ENCODE peak calls at places on chromosome 4, in ten cellular contexts. One of them, this sample, is unnamed.

GRCh38 chr4:47816748-47817147 is 21.1 kb downstream of the CORIN start:
- DNase-seq in bronchial epithelial cell: no peak
- DNase-seq in A549: no peak
- DNase-seq in mesothelial cell of epicardium: no peak
- DNase-seq in H9: no peak
- DNase-seq in epithelial cell of esophagus: no peak
- DNase-seq in LNCaP clone FGC: no peak
- DNase-seq in cardiac muscle cell: no peak
- DNase-seq in cardiac fibroblast: no peak
- DNase-seq in GM23338: no peak
- DNase-seq in this sample: no peak

GRCh38 chr4:31100551-31100950 is 380.4 kb downstream of the PCDH7 start:
- DNase-seq in A549: no peak
- DNase-seq in LNCaP clone FGC: no peak
- DNase-seq in cardiac muscle cell: no peak
- DNase-seq in cardiac fibroblast: peak
- DNase-seq in GM23338: no peak
- DNase-seq in H9: no peak
- DNase-seq in bronchial epithelial cell: no peak
- DNase-seq in mesothelial cell of epicardium: no peak
- DNase-seq in epithelial cell of esophagus: no peak
- DNase-seq in this sample: no peak

GRCh38 chr4:2058264-2059033 is 678 bp upstream of the NAT8L start:
- DNase-seq in epithelial cell of esophagus: no peak
- DNase-seq in H9: peak
- DNase-seq in bronchial epithelial cell: no peak
- DNase-seq in LNCaP clone FGC: no peak
- DNase-seq in A549: no peak
- DNase-seq in GM23338: peak
- DNase-seq in cardiac fibroblast: no peak
- DNase-seq in cardiac muscle cell: no peak
- DNase-seq in mesothelial cell of epicardium: no peak
- DNase-seq in this sample: no peak

GRCh38 chr4:26978387-26979071 is 117.9 kb downstream of the STIM2 start:
- DNase-seq in H9: no peak
- DNase-seq in mesothelial cell of epicardium: no peak
- DNase-seq in LNCaP clone FGC: no peak
- DNase-seq in cardiac muscle cell: peak
- DNase-seq in epithelial cell of esophagus: no peak
- DNase-seq in A549: no peak
- DNase-seq in cardiac fibroblast: peak
- DNase-seq in bronchial epithelial cell: no peak
- DNase-seq in GM23338: no peak
- DNase-seq in this sample: no peak

GRCh38 chr4:2535386-2536192 is 858 bp upstream of the FAM193A start:
- DNase-seq in mesothelial cell of epicardium: peak
- DNase-seq in A549: peak
- DNase-seq in bronchial epithelial cell: no peak
- DNase-seq in H9: peak
- DNase-seq in epithelial cell of esophagus: peak
- DNase-seq in GM23338: peak
- DNase-seq in LNCaP clone FGC: no peak
- DNase-seq in cardiac muscle cell: peak
- DNase-seq in cardiac fibroblast: peak
- DNase-seq in this sample: peak

GRCh38 chr4:157291071-157291470 is 70.5 kb downstream of the GRIA2 start:
- DNase-seq in GM23338: peak
- DNase-seq in H9: no peak
- DNase-seq in A549: no peak
- DNase-seq in cardiac muscle cell: peak
- DNase-seq in epithelial cell of esophagus: no peak
- DNase-seq in LNCaP clone FGC: no peak
- DNase-seq in bronchial epithelial cell: no peak
- DNase-seq in mesothelial cell of epicardium: no peak
- DNase-seq in cardiac fibroblast: peak
- DNase-seq in this sample: no peak

GRCh38 chr4:114311745-114312144 is 286.9 kb upstream of the UGT8 start:
- DNase-seq in GM23338: peak
- DNase-seq in bronchial epithelial cell: no peak
- DNase-seq in A549: no peak
- DNase-seq in mesothelial cell of epicardium: no peak
- DNase-seq in epithelial cell of esophagus: no peak
- DNase-seq in cardiac fibroblast: no peak
- DNase-seq in cardiac muscle cell: no peak
- DNase-seq in H9: no peak
- DNase-seq in LNCaP clone FGC: no peak
- DNase-seq in this sample: no peak

GRCh38 chr4:43048570-43048969 is 156.1 kb downstream of the GRXCR1 start:
- DNase-seq in LNCaP clone FGC: no peak
- DNase-seq in bronchial epithelial cell: peak
- DNase-seq in mesothelial cell of epicardium: no peak
- DNase-seq in cardiac fibroblast: no peak
- DNase-seq in cardiac muscle cell: no peak
- DNase-seq in GM23338: peak
- DNase-seq in H9: no peak
- DNase-seq in epithelial cell of esophagus: peak
- DNase-seq in A549: no peak
- DNase-seq in this sample: no peak

GRCh38 chr4:24195976-24196736 is 306.3 kb upstream of the PPARGC1A start:
- DNase-seq in epithelial cell of esophagus: no peak
- DNase-seq in A549: no peak
- DNase-seq in cardiac muscle cell: no peak
- DNase-seq in LNCaP clone FGC: no peak
- DNase-seq in cardiac fibroblast: no peak
- DNase-seq in mesothelial cell of epicardium: no peak
- DNase-seq in H9: no peak
- DNase-seq in GM23338: peak
- DNase-seq in bronchial epithelial cell: no peak
- DNase-seq in this sample: no peak

GRCh38 chr4:83328486-83328885 is 6.2 kb downstream of the HPSE start:
- DNase-seq in A549: peak
- DNase-seq in mesothelial cell of epicardium: no peak
- DNase-seq in H9: peak
- DNase-seq in cardiac fibroblast: no peak
- DNase-seq in epithelial cell of esophagus: peak
- DNase-seq in bronchial epithelial cell: no peak
- DNase-seq in LNCaP clone FGC: no peak
- DNase-seq in cardiac muscle cell: peak
- DNase-seq in GM23338: peak
- DNase-seq in this sample: no peak

GRCh38 chr4:2059726-2060577 is 825 bp downstream of the NAT8L start:
- DNase-seq in GM23338: peak
- DNase-seq in A549: no peak
- DNase-seq in epithelial cell of esophagus: peak
- DNase-seq in H9: no peak
- DNase-seq in LNCaP clone FGC: no peak
- DNase-seq in mesothelial cell of epicardium: no peak
- DNase-seq in cardiac muscle cell: no peak
- DNase-seq in bronchial epithelial cell: no peak
- DNase-seq in cardiac fibroblast: no peak
- DNase-seq in this sample: no peak

GRCh38 chr4:87977521-87978278 is 2.2 kb downstream of the SPP1 start:
- DNase-seq in cardiac fibroblast: no peak
- DNase-seq in epithelial cell of esophagus: no peak
- DNase-seq in A549: no peak
- DNase-seq in GM23338: no peak
- DNase-seq in cardiac muscle cell: no peak
- DNase-seq in LNCaP clone FGC: no peak
- DNase-seq in mesothelial cell of epicardium: no peak
- DNase-seq in bronchial epithelial cell: no peak
- DNase-seq in H9: no peak
- DNase-seq in this sample: no peak

GRCh38 chr4:109303141-109303499 is 662 bp upstream of the COL25A1 start:
- DNase-seq in GM23338: no peak
- DNase-seq in bronchial epithelial cell: peak
- DNase-seq in H9: no peak
- DNase-seq in cardiac muscle cell: peak
- DNase-seq in LNCaP clone FGC: no peak
- DNase-seq in mesothelial cell of epicardium: no peak
- DNase-seq in cardiac fibroblast: peak
- DNase-seq in A549: no peak
- DNase-seq in epithelial cell of esophagus: peak
- DNase-seq in this sample: no peak

GRCh38 chr4:997375-998071 is 4.3 kb upstream of the SLC26A1 start:
- DNase-seq in H9: no peak
- DNase-seq in cardiac fibroblast: no peak
- DNase-seq in mesothelial cell of epicardium: no peak
- DNase-seq in bronchial epithelial cell: no peak
- DNase-seq in cardiac muscle cell: no peak
- DNase-seq in epithelial cell of esophagus: no peak
- DNase-seq in GM23338: peak
- DNase-seq in LNCaP clone FGC: no peak
- DNase-seq in A549: no peak
- DNase-seq in this sample: peak

GRCh38 chr4:54942735-54943134 is 182.7 kb downstream of the KDR start:
- DNase-seq in A549: no peak
- DNase-seq in cardiac muscle cell: no peak
- DNase-seq in bronchial epithelial cell: no peak
- DNase-seq in epithelial cell of esophagus: no peak
- DNase-seq in mesothelial cell of epicardium: no peak
- DNase-seq in LNCaP clone FGC: no peak
- DNase-seq in H9: no peak
- DNase-seq in cardiac fibroblast: no peak
- DNase-seq in GM23338: no peak
- DNase-seq in this sample: no peak

DNA sequence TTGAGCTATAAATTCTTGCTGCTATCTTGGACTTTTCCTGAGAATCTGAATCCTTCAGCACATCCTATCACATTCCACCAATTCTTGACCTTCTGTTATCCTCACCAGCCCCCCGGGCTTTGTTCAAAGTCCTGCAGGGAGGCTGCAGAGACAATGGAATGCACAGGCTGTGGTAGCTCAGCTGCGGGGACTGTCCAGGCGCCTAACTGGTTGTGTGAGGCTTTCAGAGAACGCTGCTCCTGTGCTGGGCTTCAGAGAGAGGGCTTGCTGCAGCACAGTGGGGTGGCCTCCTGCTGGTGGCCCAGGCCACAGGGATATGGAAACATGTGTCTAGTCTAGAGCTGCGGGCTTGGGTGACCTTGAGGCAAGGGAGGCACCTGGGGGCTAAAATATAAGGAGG is 196.4 kb upstream of the GATB start:
- DNase-seq in epithelial cell of esophagus: no peak
- DNase-seq in cardiac fibroblast: peak
- DNase-seq in bronchial epithelial cell: no peak
- DNase-seq in mesothelial cell of epicardium: peak
- DNase-seq in A549: no peak
- DNase-seq in cardiac muscle cell: peak
- DNase-seq in H9: peak
- DNase-seq in LNCaP clone FGC: no peak
- DNase-seq in GM23338: peak
- DNase-seq in this sample: no peak
- TF ChIP-seq CTCF in epithelial cell of esophagus: no peak
- TF ChIP-seq CTCF in cardiac fibroblast: no peak
- TF ChIP-seq CTCF in bronchial epithelial cell: no peak
- TF ChIP-seq CTCF in mesothelial cell of epicardium: no peak
- TF ChIP-seq CTCF in A549: no peak
- TF ChIP-seq CTCF in cardiac muscle cell: no peak
- TF ChIP-seq CTCF in H9: no peak
- TF ChIP-seq CTCF in LNCaP clone FGC: no peak
- TF ChIP-seq CTCF in GM23338: peak
- TF ChIP-seq CTCF in this sample: no peak

GRCh38 chr4:76982638-76983579 is 33.4 kb downstream of the SEPTIN11 start:
- DNase-seq in epithelial cell of esophagus: no peak
- DNase-seq in bronchial epithelial cell: no peak
- DNase-seq in GM23338: no peak
- DNase-seq in LNCaP clone FGC: no peak
- DNase-seq in H9: no peak
- DNase-seq in mesothelial cell of epicardium: no peak
- DNase-seq in A549: no peak
- DNase-seq in cardiac muscle cell: peak
- DNase-seq in cardiac fibroblast: peak
- DNase-seq in this sample: no peak
- TF ChIP-seq CTCF in epithelial cell of esophagus: peak
- TF ChIP-seq CTCF in bronchial epithelial cell: no peak
- TF ChIP-seq CTCF in GM23338: peak
- TF ChIP-seq CTCF in LNCaP clone FGC: no peak
- TF ChIP-seq CTCF in H9: peak
- TF ChIP-seq CTCF in mesothelial cell of epicardium: no peak
- TF ChIP-seq CTCF in A549: no peak
- TF ChIP-seq CTCF in cardiac muscle cell: peak
- TF ChIP-seq CTCF in cardiac fibroblast: peak
- TF ChIP-seq CTCF in this sample: no peak

GRCh38 chr4:112855058-112855457 is 194.4 kb upstream of the ANK2 start:
- DNase-seq in GM23338: no peak
- DNase-seq in epithelial cell of esophagus: no peak
- DNase-seq in H9: no peak
- DNase-seq in mesothelial cell of epicardium: no peak
- DNase-seq in LNCaP clone FGC: no peak
- DNase-seq in bronchial epithelial cell: no peak
- DNase-seq in cardiac fibroblast: no peak
- DNase-seq in A549: no peak
- DNase-seq in cardiac muscle cell: no peak
- DNase-seq in this sample: no peak
- TF ChIP-seq CTCF in GM23338: no peak
- TF ChIP-seq CTCF in epithelial cell of esophagus: no peak
- TF ChIP-seq CTCF in H9: no peak
- TF ChIP-seq CTCF in mesothelial cell of epicardium: no peak
- TF ChIP-seq CTCF in LNCaP clone FGC: no peak
- TF ChIP-seq CTCF in bronchial epithelial cell: no peak
- TF ChIP-seq CTCF in cardiac fibroblast: no peak
- TF ChIP-seq CTCF in A549: no peak
- TF ChIP-seq CTCF in cardiac muscle cell: no peak
- TF ChIP-seq CTCF in this sample: no peak

GRCh38 chr4:51843309-51844156 is 580 bp downstream of the DCUN1D4 start:
- DNase-seq in H9: no peak
- DNase-seq in cardiac muscle cell: peak
- DNase-seq in GM23338: peak
- DNase-seq in LNCaP clone FGC: no peak
- DNase-seq in bronchial epithelial cell: peak
- DNase-seq in epithelial cell of esophagus: peak
- DNase-seq in A549: peak
- DNase-seq in cardiac fibroblast: peak
- DNase-seq in mesothelial cell of epicardium: peak
- DNase-seq in this sample: no peak

GRCh38 chr4:51842167-51842553 is 793 bp upstream of the DCUN1D4 start:
- DNase-seq in A549: peak
- DNase-seq in cardiac fibroblast: peak
- DNase-seq in H9: no peak
- DNase-seq in LNCaP clone FGC: no peak
- DNase-seq in cardiac muscle cell: peak
- DNase-seq in epithelial cell of esophagus: no peak
- DNase-seq in mesothelial cell of epicardium: no peak
- DNase-seq in bronchial epithelial cell: no peak
- DNase-seq in GM23338: no peak
- DNase-seq in this sample: peak

GRCh38 chr4:51840791-51841190 is 2.2 kb upstream of the DCUN1D4 start:
- DNase-seq in H9: no peak
- DNase-seq in epithelial cell of esophagus: no peak
- DNase-seq in cardiac muscle cell: no peak
- DNase-seq in GM23338: no peak
- DNase-seq in mesothelial cell of epicardium: no peak
- DNase-seq in A549: no peak
- DNase-seq in LNCaP clone FGC: no peak
- DNase-seq in bronchial epithelial cell: no peak
- DNase-seq in cardiac fibroblast: no peak
- DNase-seq in this sample: no peak

GRCh38 chr4:51844157-51845054 is 1.5 kb downstream of the DCUN1D4 start:
- DNase-seq in A549: peak
- DNase-seq in H9: peak
- DNase-seq in cardiac fibroblast: peak
- DNase-seq in mesothelial cell of epicardium: peak
- DNase-seq in LNCaP clone FGC: peak
- DNase-seq in GM23338: peak
- DNase-seq in epithelial cell of esophagus: peak
- DNase-seq in bronchial epithelial cell: peak
- DNase-seq in cardiac muscle cell: peak
- DNase-seq in this sample: peak

GRCh38 chr4:51842554-51843308 is at the start of gene DCUN1D4:
- DNase-seq in GM23338: peak
- DNase-seq in H9: peak
- DNase-seq in cardiac fibroblast: peak
- DNase-seq in LNCaP clone FGC: peak
- DNase-seq in A549: peak
- DNase-seq in bronchial epithelial cell: peak
- DNase-seq in cardiac muscle cell: peak
- DNase-seq in epithelial cell of esophagus: peak
- DNase-seq in mesothelial cell of epicardium: peak
- DNase-seq in this sample: peak
- TF ChIP-seq CTCF in GM23338: no peak
- TF ChIP-seq CTCF in H9: peak
- TF ChIP-seq CTCF in cardiac fibroblast: peak
- TF ChIP-seq CTCF in LNCaP clone FGC: peak
- TF ChIP-seq CTCF in A549: no peak
- TF ChIP-seq CTCF in bronchial epithelial cell: peak
- TF ChIP-seq CTCF in cardiac muscle cell: peak
- TF ChIP-seq CTCF in epithelial cell of esophagus: peak
- TF ChIP-seq CTCF in mesothelial cell of epicardium: peak
- TF ChIP-seq CTCF in this sample: no peak

This sample was measured in activated B cell treated with CpG ODN at 0.5 μM for 24 hours.